ENCODE peak calls at places on chromosomes 13 and 19, in seven cellular contexts. S, N, A, B, I, X and D are unnamed samples.

GRCh38 chr19:19304186-19304975 is 15.9 kb downstream of the SUGP1 start:
- DNase-seq in X (no peak), N (no peak), A (no peak), S (no peak), B (no peak), I (no peak), D (no peak)

GRCh38 chr19:16118489-16119033 is 6.9 kb downstream of the RAB8A start:
- DNase-seq in I (no peak), X (no peak), A (no peak), S (no peak), N (peak; percentile 89), B (no peak), D (peak; percentile 69)

GRCh38 chr19:35404879-35405622 is 34.2 kb downstream of the GPR42 start:
- DNase-seq in B (peak; percentile 39), N (peak; percentile 63), S (peak; percentile 17), A (peak; percentile 92), I (peak; percentile 66), X (no peak), D (no peak)

GRCh38 chr19:17209126-17210036 is 5.8 kb upstream of the USE1 start:
- DNase-seq in I (peak; percentile 19), N (peak; percentile 77), A (peak; percentile 20), X (no peak), B (peak; percentile 93), S (peak; percentile 48), D (peak; percentile 71)

GRCh38 chr13:44307255-44307654 is 66.4 kb upstream of the SERP2 start:
- DNase-seq in X (no peak), B (no peak), I (no peak), S (no peak), A (peak; percentile 38), N (no peak), D (no peak)

GRCh38 chr19:12670159-12670928 is 3.7 kb downstream of the WDR83 start:
- DNase-seq in I (no peak), A (no peak), N (no peak), S (no peak), B (no peak), X (no peak), D (no peak)

GRCh38 chr19:39937094-39937493 is 2.7 kb upstream of the FCGBP start:
- DNase-seq in B (no peak), I (no peak), N (no peak), S (no peak), A (no peak), X (no peak), D (no peak)

GRCh38 chr19:15298847-15299567 is 33.3 kb downstream of the BRD4 start:
- DNase-seq in A (no peak), S (no peak), N (no peak), X (no peak), B (no peak), I (no peak), D (no peak)

GRCh38 chr13:31236211-31236786 is 36.5 kb downstream of the B3GLCT start:
- DNase-seq in N (no peak), X (no peak), A (peak; percentile 54), S (peak; percentile 12), I (no peak), B (peak; percentile 67), D (no peak)

GRCh38 chr19:3367572-3368440 is 1.4 kb downstream of the NFIC start:
- DNase-seq in X (no peak), A (no peak), B (no peak), N (no peak), I (no peak), S (no peak), D (peak; percentile 85)

GRCh38 chr13:77528834-77529500 is 6.5 kb upstream of the SCEL start:
- DNase-seq in B (no peak), S (no peak), A (no peak), N (no peak), X (no peak), I (no peak), D (no peak)

GRCh38 chr13:95709101-95709500 is 32.2 kb downstream of the DNAJC3 start:
- DNase-seq in S (no peak), N (no peak), B (no peak), I (no peak), X (no peak), A (no peak), D (no peak)

GRCh38 chr13:45339867-45340266 is 1.1 kb downstream of the TPT1 start:
- DNase-seq in X (no peak), N (no peak), A (no peak), S (no peak), I (no peak), B (no peak), D (no peak)

GRCh38 chr13:94483970-94484369 is 4.5 kb upstream of the DCT start:
- DNase-seq in B (no peak), S (no peak), I (no peak), N (no peak), A (peak; percentile 17), X (no peak), D (no peak)

GRCh38 chr13:94479559-94480095 is at the start of gene DCT:
- DNase-seq in B (peak; percentile 63), X (no peak), A (no peak), I (no peak), S (peak; percentile 72), N (no peak), D (no peak)

GRCh38 chr13:94480672-94481145 is 1.2 kb upstream of the DCT start:
- DNase-seq in X (no peak), I (no peak), A (peak; percentile 20), S (no peak), B (no peak), N (no peak), D (no peak)

GRCh38 chr13:94478913-94479312 is 569 bp downstream of the DCT start:
- DNase-seq in N (no peak), I (no peak), X (no peak), S (no peak), B (no peak), A (no peak), D (no peak)

DNA sequence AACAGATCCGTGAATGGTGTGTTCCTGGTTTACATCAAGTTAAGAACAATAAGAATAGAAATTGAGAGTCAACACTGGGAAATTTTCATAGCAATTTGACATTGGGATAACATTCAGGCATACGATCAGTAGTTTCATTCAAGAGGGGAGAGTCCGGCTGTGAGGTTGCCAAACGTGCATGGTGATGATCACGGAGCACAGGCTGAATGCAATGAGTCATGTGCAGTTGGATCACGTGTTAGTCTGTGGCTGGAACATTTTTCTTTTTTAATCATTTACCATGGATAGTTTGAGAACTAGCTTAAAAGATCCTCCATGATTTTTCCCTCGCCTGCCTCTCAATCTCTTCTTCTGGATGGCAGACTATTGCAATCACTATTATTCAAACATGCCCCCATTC is 2.5 kb upstream of the DCT start:
- DNase-seq in I (peak; percentile 10), S (no peak), X (no peak), A (peak; percentile 66), N (no peak), B (no peak), D (peak; percentile 37)
- H3K27ac ChIP-seq in I (no peak overlapping the region), S (no peak overlapping the region), X (no peak overlapping the region), A (no peak overlapping the region), N (no peak overlapping the region), B (no peak overlapping the region), D (no peak overlapping the region)

GRCh38 chr19:10887616-10888367 is 16.4 kb downstream of the CARM1 start:
- DNase-seq in B (no peak), A (no peak), X (no peak), I (no peak), N (no peak), S (no peak), D (no peak)
- H3K27ac ChIP-seq in B (peak overlapping the region; percentile 61), A (no peak overlapping the region), X (no peak overlapping the region), I (peak overlapping the region; percentile 26), N (no peak overlapping the region), S (peak overlapping the region; percentile 1), D (no peak overlapping the region)

DNA sequence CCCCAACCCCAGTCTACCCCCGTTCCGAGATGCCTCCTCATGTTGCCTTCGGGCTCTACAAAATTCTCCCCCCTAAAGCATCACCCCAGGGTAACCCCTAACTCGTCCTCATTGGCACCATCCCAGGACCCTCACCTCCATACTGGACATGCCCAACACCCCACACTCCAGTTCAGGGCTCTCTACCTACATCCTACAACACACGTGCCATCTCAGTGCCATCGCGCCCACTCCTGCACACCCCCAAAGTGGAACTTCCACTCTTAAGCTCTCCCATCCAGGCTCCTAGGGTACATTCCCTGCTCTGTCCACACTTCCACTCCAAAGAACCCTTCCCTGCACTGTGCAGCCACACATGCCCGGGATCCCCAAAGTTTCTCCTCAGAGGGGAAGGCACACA is 827 bp upstream of the FKRP start:
- DNase-seq in N (no peak), B (no peak), S (no peak), X (no peak), A (no peak), I (no peak), D (no peak)
- H3K27ac ChIP-seq in N (no peak overlapping the region), B (no peak overlapping the region), S (no peak overlapping the region), X (peak overlapping the region; percentile 91), A (peak overlapping the region; percentile 78), I (peak overlapping the region; percentile 99), D (no peak overlapping the region)

GRCh38 chr19:41706741-41707501 is 1.5 kb upstream of the CEACAM5 start:
- DNase-seq in A (no peak), S (peak; percentile 2), I (peak; percentile 99), X (peak; percentile 62), N (peak; percentile 87), B (peak; percentile 12), D (peak; percentile 92)
- H3K27ac ChIP-seq in A (no peak overlapping the region), S (no peak overlapping the region), I (peak overlapping the region; percentile 84), X (no peak overlapping the region), N (peak overlapping the region; percentile 36), B (no peak overlapping the region), D (no peak overlapping the region)